ENCODE peak calls at places on chromosomes 12 and 14, in eight cellular contexts. S is frontal cortex; Z is activated CD4-positive, alpha-beta T cell treated with anti-CD3 and anti-CD28 coated beads, Interleukin-2, amount 10 ng/mL, durations not matched to agents 7 days and 5 days; J is aorta; K is Calu3; N is choroid plexus epithelial cell; Q is renal cortical epithelial cell; I is GM23248. G is an unnamed sample.

GRCh38 chr12:30826276-30826675 is 71.5 kb upstream of the CAPRIN2 start:
- DNase-seq in S (no peak), Z (no peak), J (no peak), K (no peak), N (no peak), Q (no peak), I (no peak), G (no peak)

GRCh38 chr12:51403159-51403558 is 12.0 kb upstream of the GALNT6 start:
- DNase-seq in S (no peak), Z (no peak), J (no peak), K (no peak), N (no peak), Q (no peak), I (no peak), G (no peak)

GRCh38 chr12:14893471-14894250 is 8.0 kb upstream of the MGP start:
- DNase-seq in S (no peak), Z (no peak), J (no peak), K (no peak), N (peak; percentile 55), Q (no peak), I (no peak), G (no peak)

GRCh38 chr12:12182926-12183325 is 83.9 kb downstream of the LRP6 start:
- DNase-seq in S (no peak), Z (no peak), J (no peak), K (peak; percentile 7), N (peak; percentile 39), Q (peak; percentile 67), I (peak; percentile 51), G (no peak)

GRCh38 chr12:48681416-48681737 is 661 bp downstream of the KANSL2 start:
- DNase-seq in S (no peak), Z (no peak), J (no peak), K (no peak), N (peak; percentile 26), Q (no peak), I (peak; percentile 59), G (no peak)

GRCh38 chr12:26195250-26195640 is at the start of gene SSPN:
- DNase-seq in S (no peak), Z (no peak), J (peak; percentile 92), K (peak; percentile 68), N (peak; percentile 75), Q (peak; percentile 41), I (peak; percentile 64), G (peak; percentile 51)

GRCh38 chr14:70358631-70359030 is 852 bp downstream of the COX16 start:
- DNase-seq in S (no peak), Z (no peak), J (no peak), K (no peak), N (no peak), Q (no peak), I (peak; percentile 73), G (no peak)

GRCh38 chr12:87820524-87821194 is 208.5 kb downstream of the C12orf50 start:
- DNase-seq in S (no peak), Z (no peak), J (no peak), K (peak; percentile 25), N (peak; percentile 91), Q (peak; percentile 97), I (peak; percentile 29), G (peak; percentile 99)

GRCh38 chr12:53231859-53232640 is at the start of gene RARG:
- DNase-seq in S (no peak), Z (peak; percentile 69), J (peak; percentile 92), K (peak; percentile 78), N (no peak), Q (peak; percentile 51), I (peak; percentile 87), G (peak; percentile 84)

GRCh38 chr14:89351958-89352404 is 65.1 kb downstream of the FOXN3 start:
- DNase-seq in S (no peak), Z (no peak), J (no peak), K (no peak), N (peak; percentile 43), Q (no peak), I (peak; percentile 44), G (no peak)

GRCh38 chr12:53051058-53051880 is 1.4 kb downstream of the TNS2 start:
- DNase-seq in S (peak; percentile 58), Z (no peak), J (peak; percentile 85), K (no peak), N (peak; percentile 92), Q (peak; percentile 90), I (peak; percentile 91), G (peak; percentile 50)

GRCh38 chr12:124507188-124508109 is 60.0 kb downstream of the NCOR2 start:
- DNase-seq in S (no peak), Z (no peak), J (no peak), K (no peak), N (peak; percentile 92), Q (no peak), I (peak; percentile 42), G (no peak)

GRCh38 chr14:42541535-42542001 is 934.9 kb downstream of the LRFN5 start:
- DNase-seq in S (no peak), Z (no peak), J (no peak), K (no peak), N (no peak), Q (no peak), I (peak; percentile 58), G (no peak)

GRCh38 chr12:102769323-102769916 is 147.6 kb downstream of the PAH start:
- DNase-seq in S (no peak), Z (peak; percentile 40), J (no peak), K (peak; percentile 69), N (peak; percentile 82), Q (peak; percentile 31), I (peak; percentile 81), G (peak; percentile 30)

GRCh38 chr12:62730649-62731377 is 204.1 kb downstream of the PPM1H start:
- DNase-seq in S (no peak), Z (no peak), J (no peak), K (no peak), N (peak; percentile 73), Q (peak; percentile 66), I (peak; percentile 89), G (peak; percentile 63)

GRCh38 chr12:40054554-40055226 is 51.2 kb downstream of the SLC2A13 start:
- DNase-seq in S (no peak), Z (no peak), J (no peak), K (no peak), N (peak; percentile 94), Q (no peak), I (peak; percentile 93), G (no peak)

GRCh38 chr12:67659296-67659695 is 10.8 kb downstream of the DYRK2 start:
- DNase-seq in S (no peak), Z (no peak), J (no peak), K (no peak), N (no peak), Q (no peak), I (no peak), G (no peak)

GRCh38 chr12:103517161-103517560 is 21.4 kb upstream of the C12orf42 start:
- DNase-seq in S (no peak), Z (no peak), J (no peak), K (no peak), N (no peak), Q (no peak), I (no peak), G (no peak)

G was measured in Caki2.